ENCODE peak calls at places on chromosomes 1 and 21, in ten cellular contexts. K is CD8-positive, alpha-beta T cell; B is GM23338; W is cardiac muscle cell; A is WTC11; I is PC-3; O is esophagus squamous epithelium; U is neural crest cell; Q is AG04450; E is fibroblast of lung. T is an unnamed sample.

GRCh38 chr1:2000850-2001249 is 2.7 kb downstream of the CFAP74 start:
- DNase-seq in K (no peak), O (no peak), A (no peak), Q (no peak), E (no peak), B (no peak), W (no peak), I (no peak), U (no peak), T (no peak)

GRCh38 chr1:97348599-97349265 is 572.1 kb downstream of the DPYD start:
- DNase-seq in O (no peak), B (no peak), K (no peak), E (no peak), Q (no peak), I (no peak), U (no peak), W (peak; percentile 76), A (no peak), T (no peak)

GRCh38 chr1:38727629-38728175 is 131.9 kb downstream of the RRAGC start:
- DNase-seq in O (no peak), E (no peak), U (no peak), K (no peak), W (no peak), A (no peak), B (peak; percentile 86), I (no peak), Q (no peak), T (no peak)

GRCh38 chr1:44775078-44775929 is at the start of gene RPS8:
- DNase-seq in I (peak; percentile 95), E (peak; percentile 95), K (peak; percentile 90), O (peak; percentile 72), A (peak; percentile 93), U (peak; percentile 86), Q (peak; percentile 76), B (peak; percentile 99), W (peak; percentile 96), T (peak; percentile 96)

GRCh38 chr21:44958471-44959191 is 18.8 kb downstream of the SLX9 start:
- DNase-seq in K (no peak), W (peak; percentile 96), O (no peak), U (peak; percentile 52), Q (no peak), A (no peak), E (peak; percentile 90), I (no peak), B (no peak), T (no peak)

GRCh38 chr21:26977741-26978140 is 10.9 kb upstream of the ADAMTS5 start:
- DNase-seq in B (no peak), Q (no peak), U (no peak), I (peak; percentile 15), O (no peak), K (no peak), A (no peak), E (no peak), W (no peak), T (no peak)

GRCh38 chr1:88052162-88052561 is 631.9 kb upstream of the PKN2 start:
- DNase-seq in A (no peak), W (no peak), Q (no peak), I (no peak), O (no peak), U (no peak), K (no peak), B (no peak), E (no peak), T (no peak)

GRCh38 chr1:227417622-227418245 is 99.4 kb upstream of the CDC42BPA start:
- DNase-seq in E (peak; percentile 59), I (no peak), W (no peak), A (no peak), O (no peak), K (no peak), Q (no peak), U (no peak), B (no peak), T (no peak)

GRCh38 chr1:198604973-198605372 is 33.9 kb upstream of the PTPRC start:
- DNase-seq in U (no peak), W (no peak), A (no peak), Q (no peak), O (no peak), E (no peak), B (no peak), K (no peak), I (no peak), T (no peak)

GRCh38 chr1:16430598-16430997 is 6.6 kb downstream of the SPATA21 start:
- DNase-seq in W (peak; percentile 13), B (peak; percentile 64), E (no peak), U (no peak), A (no peak), Q (no peak), O (no peak), I (no peak), K (no peak), T (peak; percentile 23)

GRCh38 chr1:94636625-94637024 is 95.1 kb upstream of the F3 start:
- DNase-seq in W (peak; percentile 65), I (no peak), Q (no peak), E (peak; percentile 88), O (no peak), K (no peak), U (no peak), B (no peak), A (no peak), T (peak; percentile 64)

GRCh38 chr1:81702079-81702715 is 98.5 kb upstream of the ADGRL2 start:
- DNase-seq in Q (no peak), O (no peak), B (no peak), U (no peak), A (no peak), W (no peak), K (no peak), I (no peak), E (no peak), T (no peak)

GRCh38 chr1:11176081-11176706 is 13.0 kb upstream of the ANGPTL7 start:
- DNase-seq in A (peak; percentile 13), Q (no peak), O (no peak), U (no peak), B (no peak), W (no peak), I (no peak), E (no peak), K (no peak), T (no peak)

GRCh38 chr1:152198982-152199381 is 25.0 kb downstream of the HRNR start:
- DNase-seq in K (no peak), A (no peak), U (no peak), I (no peak), O (no peak), Q (no peak), W (no peak), E (no peak), B (no peak), T (no peak)

GRCh38 chr1:72724951-72725863 is 442.9 kb upstream of the NEGR1 start:
- DNase-seq in K (no peak), Q (no peak), I (peak; percentile 24), U (peak; percentile 3), O (no peak), W (no peak), A (peak; percentile 79), E (no peak), B (peak; percentile 83), T (no peak)

GRCh38 chr1:33286451-33287185 is 30.3 kb downstream of the ZNF362 start:
- DNase-seq in O (no peak), U (no peak), W (no peak), B (no peak), Q (no peak), E (no peak), A (no peak), K (no peak), I (no peak), T (no peak)

GRCh38 chr1:67948155-67949075 is 102.0 kb downstream of the DIRAS3 start:
- DNase-seq in I (peak; percentile 13), O (no peak), U (no peak), A (no peak), Q (peak; percentile 59), W (peak; percentile 70), B (no peak), E (peak; percentile 76), K (no peak), T (no peak)

GRCh38 chr1:243447342-243447741 is 191.5 kb downstream of the SDCCAG8 start:
- DNase-seq in B (no peak), Q (no peak), K (no peak), A (no peak), I (peak; percentile 42), W (peak; percentile 62), E (peak; percentile 72), U (no peak), O (no peak), T (peak; percentile 81)

GRCh38 chr1:22363403-22364325 is 88.0 kb upstream of the ZBTB40 start:
- DNase-seq in O (no peak), A (no peak), W (no peak), B (no peak), I (no peak), K (no peak), Q (no peak), U (no peak), E (no peak), T (no peak)

GRCh38 chr21:16082038-16082816 is 352.4 kb downstream of the USP25 start:
- DNase-seq in E (peak; percentile 59), K (no peak), U (no peak), A (no peak), W (peak; percentile 49), Q (no peak), O (no peak), I (peak; percentile 60), B (peak; percentile 47), T (peak; percentile 17)
- TF ChIP-seq CTCF in E (peak; percentile 13), K (no peak), U (peak; percentile 74), A (no peak), W (peak; percentile 17), Q (peak; percentile 39), O (peak; percentile 21), I (peak; percentile 66), B (no peak), T (peak; percentile 29)

DNA sequence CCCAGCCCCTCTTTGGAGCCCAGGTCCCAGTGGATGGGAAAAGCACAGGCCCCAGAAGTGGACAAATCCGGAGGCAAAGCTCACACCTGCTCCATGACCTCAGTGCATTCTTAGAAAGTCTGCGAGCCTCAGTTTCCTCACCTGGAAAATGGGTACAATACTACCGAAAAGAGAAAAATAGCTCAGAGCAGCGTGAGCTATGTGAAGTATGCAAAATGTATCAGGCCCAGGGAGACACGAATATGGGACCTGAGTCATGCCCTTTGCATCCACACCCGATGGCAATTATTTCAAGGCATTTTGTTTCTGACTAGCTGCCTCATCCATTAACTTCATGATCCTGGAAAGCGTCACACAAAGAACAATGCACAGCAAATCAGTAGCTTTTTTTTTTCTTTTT is 9.2 kb downstream of the ALDH4A1 start:
- DNase-seq in I (no peak), A (no peak), B (no peak), Q (no peak), U (no peak), K (no peak), O (no peak), E (no peak), W (no peak), T (no peak)
- TF ChIP-seq CTCF in I (no peak), A (no peak), B (no peak), Q (no peak), U (no peak), K (no peak), O (no peak), E (no peak), W (no peak), T (no peak)

GRCh38 chr1:12196641-12197482 is 30.1 kb downstream of the TNFRSF1B start:
- DNase-seq in E (no peak), O (no peak), W (no peak), I (no peak), B (peak; percentile 82), U (no peak), K (no peak), Q (no peak), A (peak; percentile 64), T (no peak)
- TF ChIP-seq CTCF in E (no peak), O (no peak), W (no peak), I (peak; percentile 22), B (peak; percentile 61), U (peak; percentile 47), K (no peak), Q (peak; percentile 7), A (no peak), T (no peak)

GRCh38 chr1:248696261-248696660 is 6.3 kb downstream of the OR14I1 start:
- DNase-seq in K (no peak), B (no peak), E (no peak), A (no peak), U (no peak), I (peak; percentile 65), O (no peak), W (no peak), Q (no peak), T (peak; percentile 33)
- TF ChIP-seq CTCF in K (no peak), B (no peak), E (no peak), A (no peak), U (no peak), I (peak; percentile 72), O (no peak), W (no peak), Q (no peak), T (peak; percentile 39)

T was measured in MCF 10A.